ENCODE peak calls at places on chromosome 7, in five cellular contexts. One of them, this sample, is unnamed. For H3K9me3, the result is how much of the 10 kb centered on the place peaks cover.

GRCh38 chr7:141466151-141466904 is 84.9 kb upstream of the AGK start:
- DNase-seq in breast epithelium: no peak
- DNase-seq in CD8-positive, alpha-beta T cell: no peak
- DNase-seq in mammary epithelial cell: no peak
- DNase-seq in right cardiac atrium: no peak
- DNase-seq in this sample: no peak

GRCh38 chr7:124171068-124171467 is 138.2 kb upstream of the TMEM229A start:
- DNase-seq in right cardiac atrium: no peak
- DNase-seq in CD8-positive, alpha-beta T cell: no peak
- DNase-seq in mammary epithelial cell: peak
- DNase-seq in breast epithelium: no peak
- DNase-seq in this sample: no peak

GRCh38 chr7:121938429-121938996 is 65.6 kb downstream of the PTPRZ1 start:
- DNase-seq in breast epithelium: no peak
- DNase-seq in CD8-positive, alpha-beta T cell: no peak
- DNase-seq in right cardiac atrium: no peak
- DNase-seq in mammary epithelial cell: no peak
- DNase-seq in this sample: no peak

GRCh38 chr7:28135760-28136159 is 44.8 kb downstream of the JAZF1 start:
- DNase-seq in CD8-positive, alpha-beta T cell: no peak
- DNase-seq in mammary epithelial cell: no peak
- DNase-seq in right cardiac atrium: no peak
- DNase-seq in breast epithelium: no peak
- DNase-seq in this sample: no peak

GRCh38 chr7:114180556-114181266 is 233.9 kb upstream of the FOXP2 start:
- DNase-seq in breast epithelium: no peak
- DNase-seq in right cardiac atrium: no peak
- DNase-seq in mammary epithelial cell: no peak
- DNase-seq in CD8-positive, alpha-beta T cell: no peak
- DNase-seq in this sample: no peak

GRCh38 chr7:34343667-34344066 is 314.4 kb upstream of the NPSR1 start:
- DNase-seq in right cardiac atrium: no peak
- DNase-seq in CD8-positive, alpha-beta T cell: no peak
- DNase-seq in breast epithelium: no peak
- DNase-seq in mammary epithelial cell: no peak
- DNase-seq in this sample: no peak

GRCh38 chr7:124351950-124352349 is 319.1 kb upstream of the TMEM229A start:
- DNase-seq in CD8-positive, alpha-beta T cell: no peak
- DNase-seq in right cardiac atrium: peak
- DNase-seq in mammary epithelial cell: no peak
- DNase-seq in breast epithelium: no peak
- DNase-seq in this sample: no peak

GRCh38 chr7:63900394-63901203 is 98.0 kb upstream of the ZNF722 start:
- DNase-seq in CD8-positive, alpha-beta T cell: peak
- DNase-seq in breast epithelium: peak
- DNase-seq in mammary epithelial cell: no peak
- DNase-seq in right cardiac atrium: peak
- DNase-seq in this sample: peak

GRCh38 chr7:143359769-143360168 is 2.7 kb downstream of the FAM131B start:
- DNase-seq in mammary epithelial cell: no peak
- DNase-seq in right cardiac atrium: no peak
- DNase-seq in breast epithelium: no peak
- DNase-seq in CD8-positive, alpha-beta T cell: no peak
- DNase-seq in this sample: no peak

GRCh38 chr7:1455241-1455939 is 3.9 kb downstream of the MICALL2 start:
- DNase-seq in CD8-positive, alpha-beta T cell: no peak
- DNase-seq in right cardiac atrium: no peak
- DNase-seq in breast epithelium: peak
- DNase-seq in mammary epithelial cell: peak
- DNase-seq in this sample: peak
- H3K4me3 ChIP-seq in CD8-positive, alpha-beta T cell: no peak
- H3K4me3 ChIP-seq in right cardiac atrium: no peak
- H3K4me3 ChIP-seq in breast epithelium: no peak
- H3K4me3 ChIP-seq in mammary epithelial cell: peak
- H3K4me3 ChIP-seq in this sample: peak

GRCh38 chr7:132066776-132067175 is 509.5 kb downstream of the PLXNA4 start:
- DNase-seq in breast epithelium: no peak
- DNase-seq in CD8-positive, alpha-beta T cell: no peak
- DNase-seq in mammary epithelial cell: no peak
- DNase-seq in right cardiac atrium: peak
- DNase-seq in this sample: no peak
- H3K27ac ChIP-seq in breast epithelium: no peak
- H3K27ac ChIP-seq in CD8-positive, alpha-beta T cell: no peak
- H3K27ac ChIP-seq in mammary epithelial cell: no peak
- H3K27ac ChIP-seq in right cardiac atrium: peak
- H3K27ac ChIP-seq in this sample: no peak

DNA sequence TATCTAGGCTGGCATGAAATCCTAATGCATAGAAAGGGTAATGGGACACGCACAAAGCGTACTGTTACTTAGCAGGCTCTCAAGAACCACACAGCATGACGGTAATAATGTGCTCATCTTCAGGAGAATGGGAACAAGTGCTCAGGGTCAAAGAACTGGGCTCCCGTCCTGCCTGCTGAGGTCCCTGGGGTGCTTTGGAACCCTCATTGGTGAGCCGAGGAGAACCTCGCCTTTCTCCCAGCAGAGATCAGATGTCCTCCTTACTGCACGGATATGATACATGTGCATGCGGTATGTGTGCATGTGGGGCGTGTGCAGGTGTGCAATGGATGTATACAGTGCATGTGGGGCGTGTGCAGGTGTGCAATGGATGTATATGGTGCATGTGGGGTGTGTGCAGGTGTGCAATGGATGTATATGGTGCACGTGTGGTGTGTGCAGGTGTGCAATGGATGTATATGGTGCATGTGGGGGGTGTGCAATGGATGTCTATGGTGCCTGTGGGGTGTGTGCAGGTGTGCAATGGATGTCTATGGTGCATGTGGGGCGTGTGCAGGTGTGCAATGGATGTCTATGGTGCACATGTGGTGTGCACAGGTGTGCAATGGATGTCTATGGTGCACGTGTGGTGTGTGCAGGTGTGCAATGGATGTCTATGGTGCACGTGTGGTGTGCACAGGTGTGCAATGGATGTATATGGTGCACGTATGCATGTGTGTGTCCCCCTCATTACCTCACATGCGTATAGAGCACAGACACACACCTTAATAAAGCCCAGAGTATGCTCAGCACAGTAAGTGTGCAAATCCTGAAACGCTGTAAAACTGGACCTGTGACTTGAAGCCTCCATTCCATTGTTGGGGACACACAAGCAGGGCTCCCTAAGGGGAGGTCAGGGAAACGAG is 336.3 kb downstream of the PTPRN2 start:
- DNase-seq in CD8-positive, alpha-beta T cell: no peak
- DNase-seq in mammary epithelial cell: no peak
- DNase-seq in breast epithelium: no peak
- DNase-seq in right cardiac atrium: no peak
- DNase-seq in this sample: no peak
- H3K9me3 ChIP-seq in CD8-positive, alpha-beta T cell: under half
- H3K9me3 ChIP-seq in mammary epithelial cell: half or more
- H3K9me3 ChIP-seq in breast epithelium: under half
- H3K9me3 ChIP-seq in right cardiac atrium: under half
- H3K9me3 ChIP-seq in this sample: under half

GRCh38 chr7:127907638-127908040 is 123.6 kb downstream of the LRRC4 start:
- DNase-seq in CD8-positive, alpha-beta T cell: no peak
- DNase-seq in mammary epithelial cell: peak
- DNase-seq in right cardiac atrium: no peak
- DNase-seq in breast epithelium: no peak
- DNase-seq in this sample: no peak

GRCh38 chr7:127907110-127907509 is 124.1 kb downstream of the LRRC4 start:
- DNase-seq in mammary epithelial cell: no peak
- DNase-seq in breast epithelium: no peak
- DNase-seq in right cardiac atrium: no peak
- DNase-seq in CD8-positive, alpha-beta T cell: no peak
- DNase-seq in this sample: no peak

GRCh38 chr7:127905491-127906330 is 125.5 kb downstream of the LRRC4 start:
- DNase-seq in mammary epithelial cell: peak
- DNase-seq in breast epithelium: no peak
- DNase-seq in right cardiac atrium: no peak
- DNase-seq in CD8-positive, alpha-beta T cell: no peak
- DNase-seq in this sample: no peak

GRCh38 chr7:127909424-127910152 is 121.6 kb downstream of the LRRC4 start:
- DNase-seq in breast epithelium: no peak
- DNase-seq in right cardiac atrium: no peak
- DNase-seq in mammary epithelial cell: no peak
- DNase-seq in CD8-positive, alpha-beta T cell: no peak
- DNase-seq in this sample: no peak

GRCh38 chr7:127908430-127909258 is 122.6 kb downstream of the LRRC4 start:
- DNase-seq in breast epithelium: no peak
- DNase-seq in mammary epithelial cell: no peak
- DNase-seq in CD8-positive, alpha-beta T cell: no peak
- DNase-seq in right cardiac atrium: no peak
- DNase-seq in this sample: no peak
- H3K4me3 ChIP-seq in breast epithelium: no peak
- H3K4me3 ChIP-seq in mammary epithelial cell: no peak
- H3K4me3 ChIP-seq in CD8-positive, alpha-beta T cell: no peak
- H3K4me3 ChIP-seq in right cardiac atrium: no peak
- H3K4me3 ChIP-seq in this sample: no peak

GRCh38 chr7:50358306-50358705 is 53.8 kb downstream of the IKZF1 start:
- DNase-seq in right cardiac atrium: no peak
- DNase-seq in breast epithelium: no peak
- DNase-seq in mammary epithelial cell: no peak
- DNase-seq in CD8-positive, alpha-beta T cell: no peak
- DNase-seq in this sample: no peak
- H3K27ac ChIP-seq in right cardiac atrium: no peak
- H3K27ac ChIP-seq in breast epithelium: no peak
- H3K27ac ChIP-seq in mammary epithelial cell: no peak
- H3K27ac ChIP-seq in CD8-positive, alpha-beta T cell: peak
- H3K27ac ChIP-seq in this sample: no peak